ENCODE peak calls at places on chromosomes 12 and 14, in six cellular contexts. One of them, this sample, is unnamed.
A peak's percentile ranks its signal among the peaks of the same experiment; 100 is the strongest.

GRCh38 chr14:36905272-36906046 is 243.8 kb downstream of the PAX9 start:
- DNase-seq in H1: no peak
- DNase-seq in HCT116: no peak
- DNase-seq in K562: no peak
- DNase-seq in GM12878: no peak
- DNase-seq in SK-N-SH: no peak
- DNase-seq in this sample: no peak

GRCh38 chr14:71449316-71450055 is 482.7 kb upstream of the RGS6 start:
- DNase-seq in H1: no peak
- DNase-seq in HCT116: no peak
- DNase-seq in K562: no peak
- DNase-seq in GM12878: no peak
- DNase-seq in SK-N-SH: no peak
- DNase-seq in this sample: no peak

GRCh38 chr12:75481774-75482173 is 1.2 kb downstream of the GLIPR1 start:
- DNase-seq in H1: no peak
- DNase-seq in HCT116: no peak
- DNase-seq in K562: no peak
- DNase-seq in GM12878: no peak
- DNase-seq in SK-N-SH: no peak
- DNase-seq in this sample: no peak

GRCh38 chr12:51307655-51308593 is 16.1 kb downstream of the BIN2 start:
- DNase-seq in H1: no peak
- DNase-seq in HCT116: peak; percentile 35
- DNase-seq in K562: no peak
- DNase-seq in GM12878: no peak
- DNase-seq in SK-N-SH: no peak
- DNase-seq in this sample: no peak

GRCh38 chr14:69580009-69580577 is 5.4 kb upstream of the CCDC177 start:
- DNase-seq in H1: no peak
- DNase-seq in HCT116: peak; percentile 37
- DNase-seq in K562: peak; percentile 52
- DNase-seq in GM12878: no peak
- DNase-seq in SK-N-SH: peak; percentile 40
- DNase-seq in this sample: no peak

GRCh38 chr12:21678959-21679358 is 21.3 kb upstream of the LDHB start:
- DNase-seq in H1: no peak
- DNase-seq in HCT116: no peak
- DNase-seq in K562: no peak
- DNase-seq in GM12878: no peak
- DNase-seq in SK-N-SH: no peak
- DNase-seq in this sample: no peak

GRCh38 chr14:69873877-69874780 is 5.1 kb upstream of the SMOC1 start:
- DNase-seq in H1: no peak
- DNase-seq in HCT116: no peak
- DNase-seq in K562: no peak
- DNase-seq in GM12878: no peak
- DNase-seq in SK-N-SH: no peak
- DNase-seq in this sample: no peak

GRCh38 chr14:94041551-94042346 is 15.6 kb downstream of the OTUB2 start:
- DNase-seq in H1: no peak
- DNase-seq in HCT116: no peak
- DNase-seq in K562: no peak
- DNase-seq in GM12878: no peak
- DNase-seq in SK-N-SH: no peak
- DNase-seq in this sample: no peak

GRCh38 chr14:31206536-31207286 is 882 bp downstream of the HECTD1 start:
- DNase-seq in H1: no peak
- DNase-seq in HCT116: no peak
- DNase-seq in K562: peak; percentile 12
- DNase-seq in GM12878: no peak
- DNase-seq in SK-N-SH: peak; percentile 66
- DNase-seq in this sample: peak; percentile 30

GRCh38 chr14:53226553-53226952 is 73.4 kb upstream of the DDHD1 start:
- DNase-seq in H1: no peak
- DNase-seq in HCT116: no peak
- DNase-seq in K562: no peak
- DNase-seq in GM12878: no peak
- DNase-seq in SK-N-SH: no peak
- DNase-seq in this sample: no peak

GRCh38 chr12:132955094-132955932 is 793 bp downstream of the ZNF605 start:
- DNase-seq in H1: no peak
- DNase-seq in HCT116: no peak
- DNase-seq in K562: no peak
- DNase-seq in GM12878: no peak
- DNase-seq in SK-N-SH: no peak
- DNase-seq in this sample: peak; percentile 51

GRCh38 chr14:30935445-30935844 is 61.1 kb downstream of the COCH start:
- DNase-seq in H1: no peak
- DNase-seq in HCT116: no peak
- DNase-seq in K562: no peak
- DNase-seq in GM12878: no peak
- DNase-seq in SK-N-SH: no peak
- DNase-seq in this sample: no peak

GRCh38 chr12:71038960-71039359 is 118.4 kb upstream of the PTPRR start:
- DNase-seq in H1: no peak
- DNase-seq in HCT116: no peak
- DNase-seq in K562: no peak
- DNase-seq in GM12878: no peak
- DNase-seq in SK-N-SH: no peak
- DNase-seq in this sample: no peak

GRCh38 chr12:94832780-94833760 is 170.4 kb downstream of the NDUFA12 start:
- DNase-seq in H1: peak; percentile 38
- DNase-seq in HCT116: no peak
- DNase-seq in K562: no peak
- DNase-seq in GM12878: no peak
- DNase-seq in SK-N-SH: no peak
- DNase-seq in this sample: no peak

GRCh38 chr12:43742106-43742505 is 16.5 kb downstream of the PUS7L start:
- DNase-seq in H1: no peak
- DNase-seq in HCT116: no peak
- DNase-seq in K562: no peak
- DNase-seq in GM12878: no peak
- DNase-seq in SK-N-SH: no peak
- DNase-seq in this sample: no peak

GRCh38 chr14:104280902-104281767 is 142.7 kb downstream of the KIF26A start:
- DNase-seq in H1: no peak
- DNase-seq in HCT116: no peak
- DNase-seq in K562: no peak
- DNase-seq in GM12878: no peak
- DNase-seq in SK-N-SH: no peak
- DNase-seq in this sample: no peak

GRCh38 chr12:52235822-52236291 is 2.8 kb downstream of the KRT7 start:
- DNase-seq in H1: no peak
- DNase-seq in HCT116: no peak
- DNase-seq in K562: no peak
- DNase-seq in GM12878: no peak
- DNase-seq in SK-N-SH: peak; percentile 9
- DNase-seq in this sample: peak; percentile 95

GRCh38 chr12:31325877-31326631 is at the start of gene SINHCAF:
- DNase-seq in H1: peak; percentile 99
- DNase-seq in HCT116: peak; percentile 96
- DNase-seq in K562: peak; percentile 94
- DNase-seq in GM12878: peak; percentile 92
- DNase-seq in SK-N-SH: peak; percentile 97
- DNase-seq in this sample: peak; percentile 91

GRCh38 chr12:31325524-31325875 is 450 bp downstream of the SINHCAF start:
- DNase-seq in H1: no peak
- DNase-seq in HCT116: no peak
- DNase-seq in K562: no peak
- DNase-seq in GM12878: no peak
- DNase-seq in SK-N-SH: no peak
- DNase-seq in this sample: no peak

GRCh38 chr12:31323466-31324115 is 2.4 kb downstream of the SINHCAF start:
- DNase-seq in H1: no peak
- DNase-seq in HCT116: no peak
- DNase-seq in K562: peak; percentile 44
- DNase-seq in GM12878: no peak
- DNase-seq in SK-N-SH: no peak
- DNase-seq in this sample: no peak

GRCh38 chr12:31324116-31324844 is 1.7 kb downstream of the SINHCAF start:
- DNase-seq in H1: no peak
- DNase-seq in HCT116: peak; percentile 63
- DNase-seq in K562: peak; percentile 51
- DNase-seq in GM12878: no peak
- DNase-seq in SK-N-SH: peak; percentile 79
- DNase-seq in this sample: peak; percentile 92

DNA sequence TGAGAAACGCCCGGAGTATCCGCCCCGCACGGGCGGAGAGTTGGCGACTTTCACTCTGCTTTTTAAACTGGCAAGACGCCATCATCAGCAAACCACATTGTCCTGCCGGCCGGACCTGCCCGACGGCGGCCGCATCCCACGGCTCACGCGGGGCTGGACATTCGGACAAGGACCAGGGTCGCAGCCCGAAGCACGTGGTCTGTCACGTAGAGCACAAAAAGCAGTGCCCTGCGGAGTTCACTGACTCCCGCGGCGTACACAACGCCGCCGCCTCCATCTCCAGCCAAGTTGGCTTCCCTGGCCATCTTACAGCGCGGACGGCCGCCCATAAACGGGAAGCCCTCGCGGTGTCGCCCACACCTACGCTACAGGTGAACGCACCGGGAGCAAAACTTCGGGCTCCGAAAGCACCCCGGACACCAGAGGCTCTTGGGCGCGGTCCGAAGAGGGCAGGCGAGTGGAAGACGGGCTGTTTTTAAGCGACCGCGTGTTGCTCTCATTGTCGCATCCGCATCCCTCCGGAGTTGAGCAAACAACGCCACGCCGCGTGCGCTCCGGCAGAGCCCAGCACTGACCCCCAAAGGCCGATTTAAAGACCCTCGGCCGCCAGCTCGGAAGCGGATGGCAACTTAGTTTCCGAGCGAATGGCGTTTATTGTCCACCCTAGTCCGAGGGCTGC is 966 bp downstream of the SINHCAF start:
- DNase-seq in H1: no peak
- DNase-seq in HCT116: no peak
- DNase-seq in K562: peak; percentile 52
- DNase-seq in GM12878: no peak
- DNase-seq in SK-N-SH: peak; percentile 60
- DNase-seq in this sample: peak; percentile 48
- TF ChIP-seq JUND in H1: no peak
- TF ChIP-seq JUND in HCT116: no peak
- TF ChIP-seq JUND in K562: no peak
- TF ChIP-seq JUND in GM12878: no peak
- TF ChIP-seq JUND in SK-N-SH: no peak
- TF ChIP-seq JUND in this sample: no peak

DNA sequence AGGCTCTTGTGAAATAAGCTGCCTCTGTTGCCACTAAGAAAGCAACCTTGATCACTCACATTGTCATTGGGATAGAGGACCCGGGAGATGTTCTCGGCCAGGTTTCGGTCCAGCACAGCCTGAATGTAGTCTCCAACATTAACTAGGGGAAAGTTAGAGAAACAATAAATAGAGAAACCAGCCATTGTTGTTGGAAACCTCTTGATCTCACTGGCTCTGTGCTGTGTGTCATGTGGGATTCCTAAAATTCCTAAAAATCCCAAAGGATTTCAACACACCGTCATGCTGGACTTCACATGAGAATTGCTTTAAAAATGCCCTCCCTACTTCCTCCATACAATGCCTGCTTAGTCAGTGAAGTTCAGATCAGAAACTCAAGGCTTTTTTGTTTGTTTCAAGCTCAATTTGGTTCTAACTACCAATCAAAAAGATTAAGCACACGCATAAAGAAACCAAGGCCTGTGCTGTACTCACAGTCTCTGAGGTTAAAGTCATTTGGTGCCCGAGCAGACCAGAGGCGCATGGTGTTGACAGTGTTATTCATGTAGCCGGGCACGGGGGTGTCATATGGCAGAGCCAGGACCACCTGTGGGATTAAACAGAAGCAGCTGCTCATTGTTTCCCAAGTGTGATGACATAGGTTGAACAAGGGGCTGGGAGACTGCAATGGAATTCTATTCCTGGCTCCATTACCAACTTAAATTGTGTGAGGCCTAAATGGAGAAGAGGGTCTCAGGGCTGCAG is 23.6 kb downstream of the PYGL start:
- DNase-seq in H1: no peak
- DNase-seq in HCT116: no peak
- DNase-seq in K562: no peak
- DNase-seq in GM12878: no peak
- DNase-seq in SK-N-SH: no peak
- DNase-seq in this sample: no peak
- TF ChIP-seq JUND in H1: no peak
- TF ChIP-seq JUND in HCT116: no peak
- TF ChIP-seq JUND in K562: no peak
- TF ChIP-seq JUND in GM12878: no peak
- TF ChIP-seq JUND in SK-N-SH: no peak
- TF ChIP-seq JUND in this sample: no peak

DNA sequence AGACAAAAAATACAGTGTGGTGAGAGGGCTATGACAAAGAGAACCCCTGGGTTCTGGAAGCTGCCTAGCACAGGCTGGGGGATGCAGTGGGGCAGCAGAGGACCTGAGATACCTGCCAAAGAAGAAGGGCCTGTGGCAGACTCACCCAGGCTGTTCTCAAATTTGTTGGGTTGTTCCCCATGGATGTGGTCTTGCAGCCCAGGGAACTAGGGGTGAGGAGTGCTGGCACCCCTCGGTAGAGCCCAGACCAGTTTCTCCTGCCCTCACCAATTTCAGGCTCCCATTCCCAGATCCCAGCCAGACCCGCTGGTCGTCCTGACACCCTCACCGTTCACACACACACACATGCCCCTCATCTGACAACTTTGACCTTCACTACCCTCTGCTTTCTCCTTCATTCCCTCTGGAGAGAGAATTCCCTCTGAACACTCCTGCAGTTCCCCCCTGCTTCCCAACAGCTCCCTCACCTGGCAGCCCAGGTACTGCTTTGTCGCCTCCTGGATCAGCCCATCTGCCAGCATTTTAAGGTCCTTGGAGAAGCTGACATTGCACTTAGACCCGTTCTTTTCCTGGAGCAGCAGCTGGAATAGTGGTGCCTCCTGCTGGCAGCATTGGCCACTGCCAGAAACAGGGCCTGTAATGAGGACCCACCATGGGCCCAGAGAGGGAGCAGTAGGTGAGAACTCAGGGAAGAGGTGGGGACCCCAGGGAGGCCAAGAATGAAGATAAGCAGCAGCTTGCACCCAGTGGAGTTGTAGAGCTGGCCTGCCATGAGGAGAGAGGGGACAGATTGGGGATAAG is 5.9 kb upstream of the GDF11 start:
- DNase-seq in H1: no peak
- DNase-seq in HCT116: peak; percentile 91
- DNase-seq in K562: peak; percentile 48
- DNase-seq in GM12878: no peak
- DNase-seq in SK-N-SH: peak; percentile 65
- DNase-seq in this sample: peak; percentile 91
- TF ChIP-seq JUND in H1: peak; percentile 55
- TF ChIP-seq JUND in HCT116: no peak
- TF ChIP-seq JUND in K562: peak; percentile 70
- TF ChIP-seq JUND in GM12878: no peak
- TF ChIP-seq JUND in SK-N-SH: no peak
- TF ChIP-seq JUND in this sample: no peak

DNA sequence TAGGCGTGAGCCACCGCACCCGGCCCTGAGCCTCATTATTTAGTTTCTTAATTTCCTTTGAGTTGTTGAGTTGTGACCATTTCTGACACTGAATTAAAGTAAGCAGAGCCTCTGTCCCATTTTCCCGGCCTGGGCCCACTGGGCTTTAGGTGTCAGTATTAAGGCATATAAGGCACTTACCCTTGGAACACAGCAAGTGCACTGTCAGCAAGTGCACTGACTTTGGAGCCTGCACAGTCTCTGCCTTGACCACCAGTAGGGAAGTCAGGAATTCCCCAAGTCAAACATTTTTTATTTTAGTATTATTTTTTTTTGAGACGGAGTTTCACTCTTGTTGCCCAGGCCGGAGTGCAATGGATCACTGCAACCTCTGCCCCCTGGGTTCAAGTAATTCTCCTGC is 56.6 kb downstream of the MAX start:
- DNase-seq in H1: no peak
- DNase-seq in HCT116: no peak
- DNase-seq in K562: no peak
- DNase-seq in GM12878: no peak
- DNase-seq in SK-N-SH: no peak
- DNase-seq in this sample: no peak
- TF ChIP-seq JUND in H1: no peak
- TF ChIP-seq JUND in HCT116: no peak
- TF ChIP-seq JUND in K562: no peak
- TF ChIP-seq JUND in GM12878: no peak
- TF ChIP-seq JUND in SK-N-SH: no peak
- TF ChIP-seq JUND in this sample: no peak